ENCODE peak calls at places on chromosomes 13 and 19, in ten cellular contexts. J, H, W, Y, X, Z, V, K, G and L are unnamed samples.

GRCh38 chr13:23500858-23501257 is 67.4 kb upstream of the SACS start:
- DNase-seq in J (peak), H (no peak), W (no peak), Y (no peak), X (no peak), Z (no peak), V (peak), K (no peak), G (no peak), L (peak)

GRCh38 chr19:47541507-47541906 is 26.6 kb upstream of the NAPA start:
- DNase-seq in J (no peak), H (no peak), W (no peak), Y (no peak), X (no peak), Z (peak), V (no peak), K (no peak), G (no peak), L (no peak)

GRCh38 chr13:106573855-106574254 is 5.9 kb upstream of the ARGLU1 start:
- DNase-seq in J (no peak), H (no peak), W (no peak), Y (no peak), X (no peak), Z (no peak), V (peak), K (no peak), G (peak), L (peak)

GRCh38 chr13:53342623-53343022 is 314.0 kb downstream of the OLFM4 start:
- DNase-seq in J (no peak), H (no peak), W (no peak), Y (no peak), X (no peak), Z (no peak), V (no peak), K (no peak), G (no peak), L (no peak)

GRCh38 chr19:54481326-54481930 is 8.3 kb upstream of the CDC42EP5 start:
- DNase-seq in J (no peak), H (peak), W (peak), Y (peak), X (peak), Z (peak), V (peak), K (no peak), G (no peak), L (no peak)

GRCh38 chr19:8445488-8446001 is 770 bp downstream of the HNRNPM start:
- DNase-seq in J (no peak), H (peak), W (peak), Y (no peak), X (peak), Z (peak), V (no peak), K (peak), G (peak), L (no peak)

GRCh38 chr19:12669272-12670158 is 2.9 kb downstream of the WDR83 start:
- DNase-seq in J (peak), H (peak), W (peak), Y (peak), X (peak), Z (peak), V (peak), K (peak), G (peak), L (peak)

GRCh38 chr19:28934626-28935025 is 278.3 kb downstream of the UQCRFS1 start:
- DNase-seq in J (no peak), H (no peak), W (no peak), Y (no peak), X (no peak), Z (no peak), V (peak), K (no peak), G (no peak), L (no peak)

GRCh38 chr19:41886761-41887710 is 4.1 kb downstream of the ARHGEF1 start:
- DNase-seq in J (no peak), H (no peak), W (peak), Y (peak), X (no peak), Z (peak), V (no peak), K (no peak), G (no peak), L (no peak)

GRCh38 chr19:1410136-1410786 is 2.9 kb downstream of the DAZAP1 start:
- DNase-seq in J (no peak), H (no peak), W (no peak), Y (no peak), X (no peak), Z (no peak), V (peak), K (no peak), G (no peak), L (no peak)

GRCh38 chr13:43301341-43301969 is 278.1 kb downstream of the DNAJC15 start:
- DNase-seq in J (no peak), H (no peak), W (no peak), Y (no peak), X (no peak), Z (no peak), V (peak), K (no peak), G (no peak), L (no peak)

GRCh38 chr13:77176350-77176749 is 149.4 kb upstream of the FBXL3 start:
- DNase-seq in J (no peak), H (no peak), W (no peak), Y (no peak), X (no peak), Z (no peak), V (peak), K (no peak), G (no peak), L (no peak)

GRCh38 chr19:34666958-34667265 is 10.0 kb downstream of the SCGB2B2 start:
- DNase-seq in J (no peak), H (no peak), W (no peak), Y (no peak), X (no peak), Z (no peak), V (no peak), K (no peak), G (no peak), L (no peak)

GRCh38 chr19:20078696-20079095 is 896 bp downstream of the ZNF90 start:
- DNase-seq in J (peak), H (peak), W (no peak), Y (no peak), X (no peak), Z (no peak), V (peak), K (no peak), G (peak), L (peak)

GRCh38 chr19:4639531-4640246 is 373 bp downstream of the TNFAIP8L1 start:
- DNase-seq in J (no peak), H (peak), W (no peak), Y (no peak), X (no peak), Z (no peak), V (no peak), K (no peak), G (peak), L (no peak)

GRCh38 chr13:105363747-105364177 is 1171.7 kb downstream of the EFNB2 start:
- DNase-seq in J (no peak), H (no peak), W (no peak), Y (no peak), X (peak), Z (no peak), V (peak), K (no peak), G (no peak), L (no peak)

GRCh38 chr13:24671367-24672117 is 8.7 kb upstream of the ATP12A start:
- DNase-seq in J (peak), H (peak), W (no peak), Y (no peak), X (peak), Z (no peak), V (peak), K (no peak), G (no peak), L (peak)

GRCh38 chr19:3670258-3670795 is 29.9 kb downstream of the PIP5K1C start:
- DNase-seq in J (peak), H (no peak), W (no peak), Y (no peak), X (no peak), Z (no peak), V (peak), K (no peak), G (peak), L (peak)

GRCh38 chr19:2455481-2456300 is 1.1 kb downstream of the LMNB2 start:
- DNase-seq in J (no peak), H (peak), W (peak), Y (peak), X (no peak), Z (peak), V (no peak), K (no peak), G (no peak), L (no peak)

GRCh38 chr13:103188688-103189326 is 122.6 kb upstream of the SLC10A2 start:
- DNase-seq in J (peak), H (peak), W (no peak), Y (no peak), X (peak), Z (no peak), V (peak), K (no peak), G (no peak), L (no peak)

GRCh38 chr19:8638078-8638619 is 7.7 kb downstream of the NFILZ start:
- DNase-seq in J (no peak), H (no peak), W (no peak), Y (no peak), X (no peak), Z (no peak), V (no peak), K (no peak), G (peak), L (no peak)

GRCh38 chr13:43676320-43676719 is 110.5 kb downstream of the ENOX1 start:
- DNase-seq in J (no peak), H (no peak), W (no peak), Y (no peak), X (no peak), Z (no peak), V (no peak), K (no peak), G (no peak), L (no peak)

GRCh38 chr13:50693755-50694154 is 149.7 kb downstream of the DLEU7 start:
- DNase-seq in J (no peak), H (no peak), W (no peak), Y (no peak), X (no peak), Z (no peak), V (no peak), K (no peak), G (peak), L (no peak)

GRCh38 chr19:23183251-23183650 is 66.4 kb downstream of the ZNF730 start:
- DNase-seq in J (no peak), H (no peak), W (no peak), Y (no peak), X (no peak), Z (no peak), V (no peak), K (no peak), G (no peak), L (no peak)

GRCh38 chr13:108528303-108528702 is 101.1 kb upstream of the MYO16 start:
- DNase-seq in J (no peak), H (no peak), W (no peak), Y (no peak), X (no peak), Z (no peak), V (no peak), K (no peak), G (no peak), L (no peak)

GRCh38 chr19:41323023-41323422 is 13.1 kb downstream of the CCDC97 start:
- DNase-seq in J (no peak), H (no peak), W (no peak), Y (no peak), X (no peak), Z (no peak), V (peak), K (no peak), G (peak), L (no peak)

GRCh38 chr19:44607049-44607448 is 6.3 kb upstream of the IGSF23 start:
- DNase-seq in J (no peak), H (no peak), W (no peak), Y (no peak), X (no peak), Z (no peak), V (peak), K (no peak), G (no peak), L (no peak)

GRCh38 chr19:1512671-1513491 is at the start of gene ADAMTSL5:
- DNase-seq in J (no peak), H (peak), W (peak), Y (no peak), X (no peak), Z (peak), V (peak), K (peak), G (peak), L (no peak)

GRCh38 chr13:113148940-113149503 is 9.4 kb upstream of the PROZ start:
- DNase-seq in J (no peak), H (no peak), W (no peak), Y (no peak), X (no peak), Z (no peak), V (no peak), K (no peak), G (no peak), L (no peak)

GRCh38 chr13:114077938-114078335 is 54.5 kb downstream of the RASA3 start:
- DNase-seq in J (no peak), H (no peak), W (no peak), Y (no peak), X (no peak), Z (no peak), V (peak), K (no peak), G (peak), L (no peak)

GRCh38 chr13:44237276-44237767 is 136.3 kb upstream of the SERP2 start:
- DNase-seq in J (peak), H (no peak), W (no peak), Y (no peak), X (no peak), Z (no peak), V (peak), K (no peak), G (peak), L (peak)